ENCODE peak calls at places on chromosomes 12 and 14, in nine cellular contexts. L is breast epithelium, G is body of pancreas, F is tibial artery, O is right atrium auricular region, S is H9, X is keratinocyte, W is esophagus squamous epithelium, B is IMR-90. I is an unnamed sample.
A peak's percentile ranks its signal among the peaks of the same experiment; 100 is the strongest.

GRCh38 chr14:101022916-101023435 is 119.5 kb upstream of the RTL1 start:
- DNase-seq in X (no peak), S (no peak), W (no peak), G (peak; percentile 3), F (no peak), O (no peak), B (no peak), L (peak; percentile 25), I (no peak)

GRCh38 chr12:113359133-113359938 is 949 bp downstream of the PLBD2 start:
- DNase-seq in O (peak; percentile 72), W (no peak), L (no peak), G (peak; percentile 30), B (peak; percentile 14), S (no peak), F (peak; percentile 60), X (no peak), I (peak; percentile 34)

GRCh38 chr14:90487462-90487861 is 90.6 kb downstream of the CALM1 start:
- DNase-seq in S (no peak), X (no peak), F (no peak), L (no peak), G (no peak), O (peak; percentile 50), W (no peak), B (no peak), I (no peak)

GRCh38 chr14:75427482-75428229 is at the start of gene JDP2:
- DNase-seq in F (peak; percentile 93), S (peak; percentile 78), X (no peak), W (no peak), B (peak; percentile 76), G (peak; percentile 95), O (peak; percentile 96), L (peak; percentile 91), I (peak; percentile 49)

GRCh38 chr14:96066976-96067375 is 27.8 kb downstream of the C14orf132 start:
- DNase-seq in W (no peak), L (peak; percentile 7), O (no peak), S (peak; percentile 22), B (no peak), G (no peak), F (no peak), X (no peak), I (no peak)

GRCh38 chr12:10904686-10905085 is 4.7 kb downstream of the TAS2R13 start:
- DNase-seq in B (no peak), O (no peak), X (no peak), S (no peak), L (no peak), W (no peak), F (no peak), G (no peak), I (no peak)

GRCh38 chr14:68670344-68670725 is 122.5 kb downstream of the ZFP36L1 start:
- DNase-seq in L (no peak), F (peak; percentile 21), W (no peak), G (peak; percentile 67), B (no peak), X (no peak), O (no peak), S (no peak), I (no peak)

GRCh38 chr12:104406164-104406563 is 50.6 kb upstream of the CHST11 start:
- DNase-seq in O (no peak), G (no peak), W (no peak), X (no peak), S (no peak), F (no peak), L (no peak), B (no peak), I (no peak)

GRCh38 chr14:35921745-35922144 is 95.6 kb downstream of the BRMS1L start:
- DNase-seq in O (no peak), B (no peak), W (no peak), X (no peak), F (no peak), G (no peak), L (no peak), S (no peak), I (no peak)

GRCh38 chr12:29552324-29552927 is 54.9 kb upstream of the OVCH1 start:
- DNase-seq in O (peak; percentile 68), X (no peak), B (peak; percentile 61), F (peak; percentile 51), L (peak; percentile 58), G (peak; percentile 58), S (peak; percentile 79), W (no peak), I (no peak)

GRCh38 chr12:116659771-116660481 is 77.9 kb downstream of the SPRING1 start:
- DNase-seq in X (no peak), L (no peak), W (no peak), G (no peak), S (no peak), F (no peak), B (peak; percentile 49), O (no peak), I (no peak)

GRCh38 chr12:127294651-127295205 is 972.2 kb upstream of the TMEM132C start:
- DNase-seq in S (no peak), O (peak; percentile 16), W (no peak), F (no peak), L (no peak), G (no peak), B (no peak), X (no peak), I (no peak)

GRCh38 chr12:132481771-132482745 is 7.9 kb upstream of the FBRSL1 start:
- DNase-seq in B (no peak), X (no peak), L (no peak), S (no peak), F (no peak), G (no peak), W (no peak), O (no peak), I (peak; percentile 38)

GRCh38 chr14:105178069-105178867 is 2.8 kb downstream of the NUDT14 start:
- DNase-seq in X (no peak), G (no peak), F (no peak), W (no peak), B (no peak), S (no peak), L (no peak), O (no peak), I (no peak)
- H3K27ac ChIP-seq in X (no peak overlapping the region), G (no peak overlapping the region), F (no peak overlapping the region), W (no peak overlapping the region), B (no peak overlapping the region), S (no peak overlapping the region), L (no peak overlapping the region), O (no peak overlapping the region), I (no peak overlapping the region)

DNA sequence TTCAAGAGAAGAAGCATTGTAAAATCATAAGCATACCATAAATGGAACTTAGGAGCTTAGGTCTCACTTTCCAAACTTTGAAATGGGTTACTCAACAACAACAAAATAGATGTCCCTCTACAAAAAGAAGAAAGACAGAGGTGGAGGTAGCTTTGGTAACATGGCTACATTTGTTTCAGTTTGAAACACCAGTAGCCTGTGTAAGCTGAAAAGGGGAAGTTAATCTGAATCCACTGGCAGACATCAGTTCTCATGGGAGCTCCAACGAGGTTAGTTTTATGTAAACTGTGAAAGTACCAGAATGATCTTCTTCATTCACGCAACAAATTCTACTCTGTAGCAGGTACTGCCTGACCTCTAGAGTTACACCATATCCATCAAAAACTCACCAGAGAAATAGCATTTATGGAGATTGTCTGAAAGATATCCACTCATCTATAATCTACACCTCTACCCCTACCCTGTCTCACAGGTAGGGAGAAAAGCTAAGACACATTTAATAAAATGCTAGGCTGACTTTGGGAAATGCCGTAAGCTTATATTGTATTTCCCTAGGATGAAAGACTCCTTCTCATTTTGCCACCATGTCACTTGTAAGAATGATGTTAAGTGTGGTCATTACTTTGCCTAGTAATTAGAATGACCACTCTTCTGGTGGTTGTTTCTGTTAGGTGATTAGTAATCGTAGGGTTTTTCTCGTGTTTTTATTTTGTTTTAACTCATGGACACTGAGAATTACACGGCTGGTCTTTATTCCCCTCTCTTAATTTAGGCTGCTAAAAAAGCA is 224.1 kb downstream of the ASCL1 start:
- DNase-seq in S (no peak), O (no peak), W (no peak), G (no peak), F (no peak), X (no peak), L (no peak), B (no peak), I (no peak)
- H3K27ac ChIP-seq in S (no peak overlapping the region), O (no peak overlapping the region), W (no peak overlapping the region), G (no peak overlapping the region), F (no peak overlapping the region), X (no peak overlapping the region), L (no peak overlapping the region), B (no peak overlapping the region), I (no peak overlapping the region)

DNA sequence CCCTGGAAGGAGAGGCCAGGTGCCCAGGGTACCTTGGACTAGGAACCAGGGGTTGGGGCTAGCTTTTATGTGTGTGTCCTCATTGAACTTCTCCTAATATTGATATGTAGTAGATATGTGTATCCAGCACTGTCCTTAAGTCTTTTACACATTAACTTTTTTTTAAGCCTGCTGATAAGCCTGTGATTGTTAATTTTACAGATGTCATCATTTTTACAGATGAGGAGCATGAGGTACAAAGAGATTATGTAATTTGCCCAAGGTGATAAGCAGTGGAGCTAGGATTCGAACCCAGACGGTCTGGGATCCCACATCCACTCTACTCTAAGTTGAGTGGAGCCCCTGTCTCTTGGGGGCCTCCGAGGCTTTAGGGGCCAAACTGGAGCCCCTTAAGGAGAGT is 10.2 kb upstream of the NR4A1 start:
- DNase-seq in B (no peak), O (no peak), L (no peak), G (no peak), S (no peak), F (no peak), W (no peak), X (no peak), I (no peak)
- H3K27ac ChIP-seq in B (no peak overlapping the region), O (peak overlapping the region; percentile 94), L (peak overlapping the region; percentile 94), G (peak overlapping the region; percentile 39), S (no peak overlapping the region), F (peak overlapping the region; percentile 96), W (peak overlapping the region; percentile 85), X (no peak overlapping the region), I (no peak overlapping the region)

GRCh38 chr12:57716305-57716704 is 22.2 kb downstream of the AGAP2 start:
- DNase-seq in X (no peak), S (no peak), G (no peak), B (no peak), W (no peak), L (no peak), F (no peak), O (peak; percentile 26), I (no peak)

GRCh38 chr12:57708296-57708695 is 14.4 kb downstream of the OS9 start:
- DNase-seq in W (no peak), L (no peak), X (no peak), G (no peak), F (no peak), S (no peak), O (no peak), B (no peak), I (no peak)

GRCh38 chr12:57715786-57716185 is 21.9 kb downstream of the OS9 start:
- DNase-seq in W (no peak), B (no peak), S (no peak), O (peak; percentile 36), G (no peak), X (no peak), L (no peak), F (no peak), I (no peak)

GRCh38 chr12:57713209-57713608 is 19.3 kb downstream of the OS9 start:
- DNase-seq in S (no peak), B (no peak), G (no peak), X (no peak), O (no peak), F (no peak), L (no peak), W (no peak), I (no peak)

DNA sequence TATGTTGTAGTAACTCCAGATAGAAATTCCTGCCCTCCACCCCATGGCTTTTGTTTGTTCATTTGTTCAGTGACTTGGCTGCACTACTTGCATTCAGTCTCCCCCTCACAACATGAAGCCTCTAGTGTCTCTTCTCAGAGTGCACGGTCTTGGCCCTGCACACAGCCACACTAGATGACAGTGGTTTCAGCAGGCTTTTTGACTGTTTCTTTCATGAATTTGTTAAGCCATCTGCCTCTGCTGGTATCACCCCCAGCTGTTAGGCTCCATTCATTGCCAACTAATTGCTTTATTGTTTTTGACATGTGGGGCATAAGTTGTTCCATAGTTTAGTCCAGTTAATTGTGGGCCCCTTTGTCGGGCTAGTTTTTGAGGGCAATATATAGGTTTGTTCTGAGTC is 18.7 kb downstream of the OS9 start:
- DNase-seq in S (no peak), F (no peak), X (no peak), W (no peak), O (no peak), G (no peak), B (no peak), L (no peak), I (no peak)
- H3K27ac ChIP-seq in S (no peak overlapping the region), F (no peak overlapping the region), X (no peak overlapping the region), W (no peak overlapping the region), O (no peak overlapping the region), G (no peak overlapping the region), B (no peak overlapping the region), L (no peak overlapping the region), I (peak overlapping the region; percentile 1)